ENCODE peak calls at places on chromosomes 7 and 10, in nine cellular contexts. One of them, this sample, is unnamed.
A peak's percentile ranks its signal among the peaks of the same experiment; 100 is the strongest.

GRCh38 chr7:44666566-44666965 is 60.1 kb downstream of the OGDH start:
- DNase-seq in H54: no peak
- DNase-seq in stimulated activated CD4-positive, alpha-beta T cell treated with anti-CD3 and anti-CD28 coated beads, TNF-alpha, amount 100 ng/mL, for 48 hours: no peak
- DNase-seq in HTR-8/SVneo: no peak
- DNase-seq in GM04504: no peak
- DNase-seq in AG08395: no peak
- DNase-seq in mammary epithelial cell: no peak
- DNase-seq in progenitor cell of endocrine pancreas: no peak
- DNase-seq in CD4-positive, alpha-beta T cell: no peak
- DNase-seq in this sample: no peak

GRCh38 chr7:127689194-127689772 is 37.3 kb downstream of the SND1 start:
- DNase-seq in mammary epithelial cell: peak; percentile 68
- DNase-seq in GM04504: no peak
- DNase-seq in CD4-positive, alpha-beta T cell: no peak
- DNase-seq in stimulated activated CD4-positive, alpha-beta T cell treated with anti-CD3 and anti-CD28 coated beads, TNF-alpha, amount 100 ng/mL, for 48 hours: no peak
- DNase-seq in H54: no peak
- DNase-seq in progenitor cell of endocrine pancreas: no peak
- DNase-seq in HTR-8/SVneo: no peak
- DNase-seq in AG08395: no peak
- DNase-seq in this sample: no peak

GRCh38 chr10:59970396-59971368 is 64.3 kb upstream of the CCDC6 start:
- DNase-seq in H54: no peak
- DNase-seq in stimulated activated CD4-positive, alpha-beta T cell treated with anti-CD3 and anti-CD28 coated beads, TNF-alpha, amount 100 ng/mL, for 48 hours: no peak
- DNase-seq in AG08395: no peak
- DNase-seq in CD4-positive, alpha-beta T cell: no peak
- DNase-seq in progenitor cell of endocrine pancreas: no peak
- DNase-seq in HTR-8/SVneo: no peak
- DNase-seq in GM04504: no peak
- DNase-seq in mammary epithelial cell: no peak
- DNase-seq in this sample: no peak

GRCh38 chr7:98754041-98754479 is 115.8 kb downstream of the TMEM130 start:
- DNase-seq in stimulated activated CD4-positive, alpha-beta T cell treated with anti-CD3 and anti-CD28 coated beads, TNF-alpha, amount 100 ng/mL, for 48 hours: no peak
- DNase-seq in mammary epithelial cell: no peak
- DNase-seq in HTR-8/SVneo: no peak
- DNase-seq in H54: no peak
- DNase-seq in CD4-positive, alpha-beta T cell: no peak
- DNase-seq in AG08395: no peak
- DNase-seq in GM04504: no peak
- DNase-seq in progenitor cell of endocrine pancreas: no peak
- DNase-seq in this sample: no peak

GRCh38 chr10:71912431-71912830 is 51.8 kb upstream of the CHST3 start:
- DNase-seq in mammary epithelial cell: no peak
- DNase-seq in AG08395: no peak
- DNase-seq in stimulated activated CD4-positive, alpha-beta T cell treated with anti-CD3 and anti-CD28 coated beads, TNF-alpha, amount 100 ng/mL, for 48 hours: no peak
- DNase-seq in progenitor cell of endocrine pancreas: no peak
- DNase-seq in H54: peak; percentile 42
- DNase-seq in GM04504: no peak
- DNase-seq in CD4-positive, alpha-beta T cell: no peak
- DNase-seq in HTR-8/SVneo: no peak
- DNase-seq in this sample: peak; percentile 6

GRCh38 chr10:77269163-77269562 is 368.4 kb downstream of the KCNMA1 start:
- DNase-seq in AG08395: no peak
- DNase-seq in H54: no peak
- DNase-seq in progenitor cell of endocrine pancreas: no peak
- DNase-seq in HTR-8/SVneo: no peak
- DNase-seq in mammary epithelial cell: no peak
- DNase-seq in stimulated activated CD4-positive, alpha-beta T cell treated with anti-CD3 and anti-CD28 coated beads, TNF-alpha, amount 100 ng/mL, for 48 hours: no peak
- DNase-seq in CD4-positive, alpha-beta T cell: no peak
- DNase-seq in GM04504: no peak
- DNase-seq in this sample: no peak

GRCh38 chr10:58318346-58318745 is 16.5 kb upstream of the UBE2D1 start:
- DNase-seq in CD4-positive, alpha-beta T cell: no peak
- DNase-seq in mammary epithelial cell: no peak
- DNase-seq in H54: no peak
- DNase-seq in stimulated activated CD4-positive, alpha-beta T cell treated with anti-CD3 and anti-CD28 coated beads, TNF-alpha, amount 100 ng/mL, for 48 hours: no peak
- DNase-seq in GM04504: no peak
- DNase-seq in AG08395: no peak
- DNase-seq in HTR-8/SVneo: no peak
- DNase-seq in progenitor cell of endocrine pancreas: no peak
- DNase-seq in this sample: no peak

GRCh38 chr7:157831901-157832810 is 495.4 kb downstream of the DNAJB6 start:
- DNase-seq in progenitor cell of endocrine pancreas: no peak
- DNase-seq in CD4-positive, alpha-beta T cell: no peak
- DNase-seq in AG08395: no peak
- DNase-seq in H54: no peak
- DNase-seq in HTR-8/SVneo: no peak
- DNase-seq in mammary epithelial cell: no peak
- DNase-seq in GM04504: no peak
- DNase-seq in stimulated activated CD4-positive, alpha-beta T cell treated with anti-CD3 and anti-CD28 coated beads, TNF-alpha, amount 100 ng/mL, for 48 hours: no peak
- DNase-seq in this sample: no peak

GRCh38 chr10:77799352-77799751 is 127.2 kb downstream of the DLG5 start:
- DNase-seq in CD4-positive, alpha-beta T cell: no peak
- DNase-seq in H54: no peak
- DNase-seq in progenitor cell of endocrine pancreas: no peak
- DNase-seq in GM04504: no peak
- DNase-seq in mammary epithelial cell: no peak
- DNase-seq in AG08395: no peak
- DNase-seq in stimulated activated CD4-positive, alpha-beta T cell treated with anti-CD3 and anti-CD28 coated beads, TNF-alpha, amount 100 ng/mL, for 48 hours: no peak
- DNase-seq in HTR-8/SVneo: no peak
- DNase-seq in this sample: no peak

GRCh38 chr7:20745716-20746115 is 41.0 kb downstream of the SP8 start:
- DNase-seq in stimulated activated CD4-positive, alpha-beta T cell treated with anti-CD3 and anti-CD28 coated beads, TNF-alpha, amount 100 ng/mL, for 48 hours: no peak
- DNase-seq in mammary epithelial cell: no peak
- DNase-seq in HTR-8/SVneo: no peak
- DNase-seq in CD4-positive, alpha-beta T cell: no peak
- DNase-seq in AG08395: no peak
- DNase-seq in GM04504: no peak
- DNase-seq in progenitor cell of endocrine pancreas: no peak
- DNase-seq in H54: no peak
- DNase-seq in this sample: no peak

GRCh38 chr10:125283831-125284614 is 123.7 kb upstream of the CTBP2 start:
- DNase-seq in CD4-positive, alpha-beta T cell: no peak
- DNase-seq in GM04504: no peak
- DNase-seq in mammary epithelial cell: no peak
- DNase-seq in AG08395: no peak
- DNase-seq in stimulated activated CD4-positive, alpha-beta T cell treated with anti-CD3 and anti-CD28 coated beads, TNF-alpha, amount 100 ng/mL, for 48 hours: no peak
- DNase-seq in H54: no peak
- DNase-seq in progenitor cell of endocrine pancreas: no peak
- DNase-seq in HTR-8/SVneo: no peak
- DNase-seq in this sample: no peak

GRCh38 chr10:71144824-71145223 is 67.5 kb upstream of the UNC5B start:
- DNase-seq in AG08395: no peak
- DNase-seq in CD4-positive, alpha-beta T cell: no peak
- DNase-seq in GM04504: no peak
- DNase-seq in mammary epithelial cell: no peak
- DNase-seq in stimulated activated CD4-positive, alpha-beta T cell treated with anti-CD3 and anti-CD28 coated beads, TNF-alpha, amount 100 ng/mL, for 48 hours: no peak
- DNase-seq in HTR-8/SVneo: no peak
- DNase-seq in progenitor cell of endocrine pancreas: no peak
- DNase-seq in H54: no peak
- DNase-seq in this sample: no peak

GRCh38 chr10:14162626-14163344 is 167.9 kb downstream of the FRMD4A start:
- DNase-seq in mammary epithelial cell: no peak
- DNase-seq in CD4-positive, alpha-beta T cell: no peak
- DNase-seq in progenitor cell of endocrine pancreas: no peak
- DNase-seq in stimulated activated CD4-positive, alpha-beta T cell treated with anti-CD3 and anti-CD28 coated beads, TNF-alpha, amount 100 ng/mL, for 48 hours: no peak
- DNase-seq in H54: no peak
- DNase-seq in HTR-8/SVneo: no peak
- DNase-seq in AG08395: no peak
- DNase-seq in GM04504: no peak
- DNase-seq in this sample: no peak

GRCh38 chr10:109698888-109699685 is 224.2 kb downstream of the XPNPEP1 start:
- DNase-seq in HTR-8/SVneo: no peak
- DNase-seq in H54: no peak
- DNase-seq in stimulated activated CD4-positive, alpha-beta T cell treated with anti-CD3 and anti-CD28 coated beads, TNF-alpha, amount 100 ng/mL, for 48 hours: no peak
- DNase-seq in AG08395: no peak
- DNase-seq in CD4-positive, alpha-beta T cell: no peak
- DNase-seq in GM04504: no peak
- DNase-seq in progenitor cell of endocrine pancreas: no peak
- DNase-seq in mammary epithelial cell: no peak
- DNase-seq in this sample: no peak

GRCh38 chr7:12137283-12137682 is 73.8 kb upstream of the TMEM106B start:
- DNase-seq in H54: no peak
- DNase-seq in CD4-positive, alpha-beta T cell: no peak
- DNase-seq in GM04504: no peak
- DNase-seq in progenitor cell of endocrine pancreas: no peak
- DNase-seq in AG08395: no peak
- DNase-seq in stimulated activated CD4-positive, alpha-beta T cell treated with anti-CD3 and anti-CD28 coated beads, TNF-alpha, amount 100 ng/mL, for 48 hours: no peak
- DNase-seq in HTR-8/SVneo: no peak
- DNase-seq in mammary epithelial cell: no peak
- DNase-seq in this sample: no peak

GRCh38 chr7:147412782-147413186 is 1177.8 kb upstream of the C7orf33 start:
- DNase-seq in mammary epithelial cell: peak; percentile 7
- DNase-seq in AG08395: peak; percentile 68
- DNase-seq in HTR-8/SVneo: peak; percentile 50
- DNase-seq in progenitor cell of endocrine pancreas: no peak
- DNase-seq in CD4-positive, alpha-beta T cell: no peak
- DNase-seq in H54: peak; percentile 16
- DNase-seq in stimulated activated CD4-positive, alpha-beta T cell treated with anti-CD3 and anti-CD28 coated beads, TNF-alpha, amount 100 ng/mL, for 48 hours: no peak
- DNase-seq in GM04504: peak; percentile 70
- DNase-seq in this sample: peak; percentile 35

GRCh38 chr10:86964061-86964846 is 4.0 kb upstream of the ADIRF start:
- DNase-seq in AG08395: no peak
- DNase-seq in HTR-8/SVneo: no peak
- DNase-seq in CD4-positive, alpha-beta T cell: no peak
- DNase-seq in stimulated activated CD4-positive, alpha-beta T cell treated with anti-CD3 and anti-CD28 coated beads, TNF-alpha, amount 100 ng/mL, for 48 hours: no peak
- DNase-seq in GM04504: no peak
- DNase-seq in mammary epithelial cell: no peak
- DNase-seq in H54: no peak
- DNase-seq in progenitor cell of endocrine pancreas: no peak
- DNase-seq in this sample: no peak

GRCh38 chr10:61350068-61350467 is 103.1 kb downstream of the TMEM26 start:
- DNase-seq in GM04504: no peak
- DNase-seq in CD4-positive, alpha-beta T cell: no peak
- DNase-seq in stimulated activated CD4-positive, alpha-beta T cell treated with anti-CD3 and anti-CD28 coated beads, TNF-alpha, amount 100 ng/mL, for 48 hours: no peak
- DNase-seq in HTR-8/SVneo: no peak
- DNase-seq in progenitor cell of endocrine pancreas: no peak
- DNase-seq in AG08395: no peak
- DNase-seq in H54: no peak
- DNase-seq in mammary epithelial cell: no peak
- DNase-seq in this sample: no peak

GRCh38 chr7:1544178-1544895 is 11.7 kb downstream of the TMEM184A start:
- DNase-seq in CD4-positive, alpha-beta T cell: no peak
- DNase-seq in progenitor cell of endocrine pancreas: no peak
- DNase-seq in AG08395: no peak
- DNase-seq in HTR-8/SVneo: no peak
- DNase-seq in GM04504: no peak
- DNase-seq in H54: no peak
- DNase-seq in stimulated activated CD4-positive, alpha-beta T cell treated with anti-CD3 and anti-CD28 coated beads, TNF-alpha, amount 100 ng/mL, for 48 hours: no peak
- DNase-seq in mammary epithelial cell: no peak
- DNase-seq in this sample: no peak

GRCh38 chr10:24483701-24484100 is 240.0 kb downstream of the ARHGAP21 start:
- DNase-seq in CD4-positive, alpha-beta T cell: no peak
- DNase-seq in AG08395: peak; percentile 87
- DNase-seq in GM04504: no peak
- DNase-seq in progenitor cell of endocrine pancreas: no peak
- DNase-seq in stimulated activated CD4-positive, alpha-beta T cell treated with anti-CD3 and anti-CD28 coated beads, TNF-alpha, amount 100 ng/mL, for 48 hours: no peak
- DNase-seq in HTR-8/SVneo: peak; percentile 83
- DNase-seq in H54: peak; percentile 86
- DNase-seq in mammary epithelial cell: peak; percentile 99
- DNase-seq in this sample: peak; percentile 51

GRCh38 chr10:66291133-66291532 is 634.7 kb upstream of the LRRTM3 start:
- DNase-seq in CD4-positive, alpha-beta T cell: no peak
- DNase-seq in stimulated activated CD4-positive, alpha-beta T cell treated with anti-CD3 and anti-CD28 coated beads, TNF-alpha, amount 100 ng/mL, for 48 hours: no peak
- DNase-seq in progenitor cell of endocrine pancreas: no peak
- DNase-seq in mammary epithelial cell: no peak
- DNase-seq in HTR-8/SVneo: no peak
- DNase-seq in GM04504: no peak
- DNase-seq in H54: no peak
- DNase-seq in AG08395: no peak
- DNase-seq in this sample: no peak

GRCh38 chr10:85594239-85594638 is 772.4 kb downstream of the GRID1 start:
- DNase-seq in H54: no peak
- DNase-seq in HTR-8/SVneo: no peak
- DNase-seq in AG08395: no peak
- DNase-seq in progenitor cell of endocrine pancreas: no peak
- DNase-seq in GM04504: no peak
- DNase-seq in mammary epithelial cell: no peak
- DNase-seq in CD4-positive, alpha-beta T cell: no peak
- DNase-seq in stimulated activated CD4-positive, alpha-beta T cell treated with anti-CD3 and anti-CD28 coated beads, TNF-alpha, amount 100 ng/mL, for 48 hours: no peak
- DNase-seq in this sample: no peak

GRCh38 chr10:44853148-44853734 is 57.9 kb upstream of the TMEM72 start:
- DNase-seq in HTR-8/SVneo: peak; percentile 36
- DNase-seq in progenitor cell of endocrine pancreas: no peak
- DNase-seq in CD4-positive, alpha-beta T cell: no peak
- DNase-seq in mammary epithelial cell: no peak
- DNase-seq in stimulated activated CD4-positive, alpha-beta T cell treated with anti-CD3 and anti-CD28 coated beads, TNF-alpha, amount 100 ng/mL, for 48 hours: no peak
- DNase-seq in AG08395: peak; percentile 28
- DNase-seq in H54: no peak
- DNase-seq in GM04504: peak; percentile 23
- DNase-seq in this sample: no peak

GRCh38 chr7:47982610-47983009 is 3.2 kb upstream of the HUS1 start:
- DNase-seq in mammary epithelial cell: peak; percentile 12
- DNase-seq in progenitor cell of endocrine pancreas: no peak
- DNase-seq in H54: no peak
- DNase-seq in stimulated activated CD4-positive, alpha-beta T cell treated with anti-CD3 and anti-CD28 coated beads, TNF-alpha, amount 100 ng/mL, for 48 hours: no peak
- DNase-seq in CD4-positive, alpha-beta T cell: no peak
- DNase-seq in HTR-8/SVneo: no peak
- DNase-seq in AG08395: no peak
- DNase-seq in GM04504: no peak
- DNase-seq in this sample: no peak

GRCh38 chr7:137981175-137981574 is 20.7 kb downstream of the CREB3L2 start:
- DNase-seq in mammary epithelial cell: no peak
- DNase-seq in progenitor cell of endocrine pancreas: no peak
- DNase-seq in H54: no peak
- DNase-seq in stimulated activated CD4-positive, alpha-beta T cell treated with anti-CD3 and anti-CD28 coated beads, TNF-alpha, amount 100 ng/mL, for 48 hours: no peak
- DNase-seq in CD4-positive, alpha-beta T cell: no peak
- DNase-seq in HTR-8/SVneo: no peak
- DNase-seq in AG08395: no peak
- DNase-seq in GM04504: no peak
- DNase-seq in this sample: no peak

GRCh38 chr10:77286851-77287250 is 350.8 kb downstream of the KCNMA1 start:
- DNase-seq in H54: no peak
- DNase-seq in AG08395: no peak
- DNase-seq in GM04504: no peak
- DNase-seq in stimulated activated CD4-positive, alpha-beta T cell treated with anti-CD3 and anti-CD28 coated beads, TNF-alpha, amount 100 ng/mL, for 48 hours: no peak
- DNase-seq in mammary epithelial cell: no peak
- DNase-seq in CD4-positive, alpha-beta T cell: no peak
- DNase-seq in HTR-8/SVneo: no peak
- DNase-seq in progenitor cell of endocrine pancreas: no peak
- DNase-seq in this sample: no peak

GRCh38 chr10:23516530-23516929 is 77.7 kb downstream of the OTUD1 start:
- DNase-seq in GM04504: no peak
- DNase-seq in H54: no peak
- DNase-seq in AG08395: peak; percentile 16
- DNase-seq in mammary epithelial cell: peak; percentile 23
- DNase-seq in CD4-positive, alpha-beta T cell: no peak
- DNase-seq in progenitor cell of endocrine pancreas: no peak
- DNase-seq in stimulated activated CD4-positive, alpha-beta T cell treated with anti-CD3 and anti-CD28 coated beads, TNF-alpha, amount 100 ng/mL, for 48 hours: no peak
- DNase-seq in HTR-8/SVneo: no peak
- DNase-seq in this sample: no peak

GRCh38 chr10:44383749-44384600 is 922 bp downstream of the CXCL12 start:
- DNase-seq in GM04504: peak; percentile 21
- DNase-seq in H54: no peak
- DNase-seq in HTR-8/SVneo: peak; percentile 14
- DNase-seq in AG08395: peak; percentile 45
- DNase-seq in stimulated activated CD4-positive, alpha-beta T cell treated with anti-CD3 and anti-CD28 coated beads, TNF-alpha, amount 100 ng/mL, for 48 hours: no peak
- DNase-seq in CD4-positive, alpha-beta T cell: no peak
- DNase-seq in mammary epithelial cell: peak; percentile 21
- DNase-seq in progenitor cell of endocrine pancreas: no peak
- DNase-seq in this sample: no peak

GRCh38 chr10:79405221-79405994 is 40.0 kb downstream of the ZCCHC24 start:
- DNase-seq in HTR-8/SVneo: no peak
- DNase-seq in H54: no peak
- DNase-seq in stimulated activated CD4-positive, alpha-beta T cell treated with anti-CD3 and anti-CD28 coated beads, TNF-alpha, amount 100 ng/mL, for 48 hours: no peak
- DNase-seq in mammary epithelial cell: no peak
- DNase-seq in GM04504: no peak
- DNase-seq in CD4-positive, alpha-beta T cell: no peak
- DNase-seq in progenitor cell of endocrine pancreas: no peak
- DNase-seq in AG08395: no peak
- DNase-seq in this sample: no peak

GRCh38 chr10:12010353-12010752 is 32.3 kb downstream of the UPF2 start:
- DNase-seq in progenitor cell of endocrine pancreas: no peak
- DNase-seq in H54: no peak
- DNase-seq in GM04504: no peak
- DNase-seq in CD4-positive, alpha-beta T cell: no peak
- DNase-seq in AG08395: no peak
- DNase-seq in HTR-8/SVneo: no peak
- DNase-seq in stimulated activated CD4-positive, alpha-beta T cell treated with anti-CD3 and anti-CD28 coated beads, TNF-alpha, amount 100 ng/mL, for 48 hours: no peak
- DNase-seq in mammary epithelial cell: no peak
- DNase-seq in this sample: no peak

GRCh38 chr10:70513848-70514309 is 35.3 kb downstream of the PALD1 start:
- DNase-seq in AG08395: no peak
- DNase-seq in GM04504: no peak
- DNase-seq in progenitor cell of endocrine pancreas: no peak
- DNase-seq in H54: no peak
- DNase-seq in CD4-positive, alpha-beta T cell: no peak
- DNase-seq in mammary epithelial cell: peak; percentile 23
- DNase-seq in HTR-8/SVneo: no peak
- DNase-seq in stimulated activated CD4-positive, alpha-beta T cell treated with anti-CD3 and anti-CD28 coated beads, TNF-alpha, amount 100 ng/mL, for 48 hours: no peak
- DNase-seq in this sample: no peak